ENCODE peak calls at places on chromosomes 5 and 9, in seven cellular contexts. A is gastrocnemius medialis, I is cardiac fibroblast, C is transverse colon, E is left lung, L is coronary artery, F is PC-9. G is an unnamed sample.

GRCh38 chr9:137613259-137613658 is 5.5 kb upstream of the EHMT1 start:
- DNase-seq in A (no peak), I (no peak), C (no peak), E (peak; percentile 44), L (no peak), F (no peak), G (no peak)

GRCh38 chr9:83330207-83331196 is 207.7 kb downstream of the FRMD3 start:
- DNase-seq in A (no peak), I (peak; percentile 27), C (no peak), E (no peak), L (no peak), F (no peak), G (no peak)

GRCh38 chr5:56321236-56321881 is 88.2 kb upstream of the ANKRD55 start:
- DNase-seq in A (no peak), I (no peak), C (no peak), E (peak; percentile 50), L (no peak), F (no peak), G (no peak)

GRCh38 chr5:95863383-95863757 is 40.8 kb upstream of the GLRX start:
- DNase-seq in A (peak; percentile 67), I (peak; percentile 93), C (no peak), E (no peak), L (peak; percentile 80), F (no peak), G (no peak)

GRCh38 chr9:133258061-133259015 is 16.7 kb downstream of the ABO start:
- DNase-seq in A (no peak), I (no peak), C (no peak), E (no peak), L (peak; percentile 52), F (no peak), G (no peak)

GRCh38 chr5:135995979-135996378 is 32.8 kb upstream of the TGFBI start:
- DNase-seq in A (no peak), I (no peak), C (no peak), E (no peak), L (no peak), F (no peak), G (no peak)

GRCh38 chr9:96612105-96612965 is 7.3 kb downstream of the CDC14B start:
- DNase-seq in A (peak; percentile 70), I (peak; percentile 94), C (peak; percentile 52), E (no peak), L (peak; percentile 79), F (peak; percentile 73), G (peak; percentile 37)

GRCh38 chr9:136328622-136329041 is 1.3 kb downstream of the GPSM1 start:
- DNase-seq in A (no peak), I (peak; percentile 29), C (no peak), E (peak; percentile 68), L (no peak), F (no peak), G (no peak)

GRCh38 chr5:162193012-162193411 is 125.4 kb downstream of the GABRG2 start:
- DNase-seq in A (no peak), I (no peak), C (no peak), E (no peak), L (no peak), F (no peak), G (no peak)

GRCh38 chr9:123316053-123316718 is 39.8 kb upstream of the CRB2 start:
- DNase-seq in A (no peak), I (no peak), C (no peak), E (no peak), L (no peak), F (no peak), G (no peak)

GRCh38 chr9:135606885-135607259 is 32.5 kb downstream of the GLT6D1 start:
- DNase-seq in A (no peak), I (no peak), C (no peak), E (no peak), L (no peak), F (no peak), G (no peak)

GRCh38 chr9:1909322-1909721 is 105.8 kb upstream of the SMARCA2 start:
- DNase-seq in A (no peak), I (no peak), C (no peak), E (no peak), L (no peak), F (no peak), G (no peak)

GRCh38 chr5:97545856-97546570 is 363.0 kb upstream of the RIOK2 start:
- DNase-seq in A (no peak), I (peak; percentile 69), C (no peak), E (no peak), L (no peak), F (no peak), G (no peak)

GRCh38 chr9:83992407-83992806 is 11.8 kb downstream of the RMI1 start:
- DNase-seq in A (no peak), I (peak; percentile 39), C (no peak), E (no peak), L (no peak), F (peak; percentile 49), G (no peak)

GRCh38 chr5:71786337-71787060 is 67.4 kb downstream of the CARTPT start:
- DNase-seq in A (no peak), I (no peak), C (no peak), E (no peak), L (no peak), F (no peak), G (no peak)

GRCh38 chr5:140785905-140786686 is at the start of gene PCDHA1:
- DNase-seq in A (no peak), I (no peak), C (no peak), E (no peak), L (no peak), F (no peak), G (no peak)

GRCh38 chr9:136100700-136101614 is 5.9 kb upstream of the NACC2 start:
- DNase-seq in A (no peak), I (no peak), C (no peak), E (no peak), L (no peak), F (no peak), G (no peak)

GRCh38 chr5:179533907-179534306 is 16.4 kb upstream of the RUFY1 start:
- DNase-seq in A (no peak), I (no peak), C (no peak), E (no peak), L (no peak), F (no peak), G (no peak)

GRCh38 chr9:6277417-6277816 is 50.8 kb upstream of the TPD52L3 start:
- DNase-seq in A (no peak), I (no peak), C (no peak), E (no peak), L (no peak), F (no peak), G (no peak)

GRCh38 chr5:74575741-74576538 is 64.6 kb downstream of the ENC1 start:
- DNase-seq in A (no peak), I (peak; percentile 93), C (no peak), E (no peak), L (no peak), F (peak; percentile 89), G (no peak)

GRCh38 chr9:22913026-22913425 is 466.4 kb downstream of the DMRTA1 start:
- DNase-seq in A (no peak), I (no peak), C (no peak), E (no peak), L (no peak), F (no peak), G (no peak)

DNA sequence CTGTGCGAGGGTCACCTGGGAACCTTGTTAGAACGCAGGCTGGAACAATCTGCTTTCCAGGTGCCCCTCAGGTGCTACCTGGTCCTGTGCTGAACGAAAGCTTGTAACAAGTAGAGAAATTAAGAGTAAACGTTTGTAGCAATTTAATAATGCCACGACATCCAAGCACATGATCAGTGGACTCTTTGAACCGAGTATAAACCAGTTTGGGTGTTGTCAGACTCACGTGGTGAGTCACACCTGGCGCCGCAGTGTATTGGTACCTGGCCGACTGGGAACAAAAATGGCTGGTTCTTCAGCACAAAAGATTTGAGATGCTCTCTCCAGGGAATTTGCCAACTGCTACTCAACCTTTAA is 913 bp upstream of the MYO10 start:
- DNase-seq in A (no peak), I (no peak), C (peak; percentile 75), E (no peak), L (no peak), F (peak; percentile 81), G (no peak)
- H3K4me3 ChIP-seq in A (peak overlapping the region; percentile 77), I (peak overlapping the region; percentile 62), C (peak overlapping the region; percentile 77), E (peak overlapping the region; percentile 57), L (peak overlapping the region; percentile 92), F (peak overlapping the region; percentile 93), G (peak overlapping the region; percentile 89)

GRCh38 chr5:9207820-9208418 is 338.0 kb downstream of the SEMA5A start:
- DNase-seq in A (no peak), I (peak; percentile 81), C (no peak), E (no peak), L (no peak), F (peak; percentile 57), G (peak; percentile 54)
- TF ChIP-seq CTCF in A (peak; percentile 14), I (peak; percentile 37), C (peak; percentile 49), E (peak; percentile 18), L (no peak), F (peak; percentile 94), G (no peak)

DNA sequence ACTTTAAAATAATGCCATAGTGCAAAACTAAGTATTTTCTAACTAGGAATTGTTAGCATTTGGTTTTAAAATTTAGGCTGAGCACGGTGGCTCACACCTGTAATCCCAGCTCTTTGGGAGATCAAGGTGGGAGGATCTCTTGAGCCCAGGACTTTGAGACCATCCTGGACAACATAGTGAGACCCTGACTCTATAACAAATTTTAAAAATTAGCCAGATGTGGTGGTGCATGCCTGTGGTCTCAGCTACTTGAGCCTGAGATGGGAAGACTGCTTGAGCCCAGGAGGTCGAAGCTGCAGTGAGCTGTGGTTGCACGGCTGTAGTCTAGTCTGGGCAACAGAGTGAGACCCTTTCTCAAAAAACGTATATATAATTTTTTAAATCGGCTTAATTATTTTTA is 4.9 kb downstream of the OTULIN start:
- DNase-seq in A (no peak), I (no peak), C (no peak), E (no peak), L (no peak), F (no peak), G (no peak)
- H3K4me3 ChIP-seq in A (no peak overlapping the region), I (no peak overlapping the region), C (no peak overlapping the region), E (no peak overlapping the region), L (no peak overlapping the region), F (no peak overlapping the region), G (no peak overlapping the region)

DNA sequence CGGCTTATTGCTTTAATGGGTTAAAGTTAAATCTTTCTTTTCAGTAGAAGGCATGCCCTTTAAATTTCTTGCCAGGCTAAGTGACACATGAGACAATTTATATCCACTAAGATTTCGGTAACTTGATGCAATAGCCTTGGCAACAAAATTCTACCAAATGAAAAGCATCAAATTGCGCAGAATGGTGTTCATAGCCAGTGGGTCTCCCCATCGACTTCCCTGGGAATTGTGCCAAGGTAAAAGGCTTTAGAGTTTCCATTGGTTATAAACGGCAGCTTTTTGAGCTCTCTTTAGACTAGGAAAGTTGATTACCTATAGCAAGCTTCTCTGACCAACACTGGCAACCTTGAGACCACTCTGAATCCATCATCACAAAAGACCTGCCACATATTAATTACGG is 358.4 kb downstream of the ARRDC3 start:
- DNase-seq in A (no peak), I (no peak), C (no peak), E (no peak), L (no peak), F (no peak), G (no peak)
- TF ChIP-seq CTCF in A (no peak), I (no peak), C (no peak), E (no peak), L (no peak), F (no peak), G (no peak)

DNA sequence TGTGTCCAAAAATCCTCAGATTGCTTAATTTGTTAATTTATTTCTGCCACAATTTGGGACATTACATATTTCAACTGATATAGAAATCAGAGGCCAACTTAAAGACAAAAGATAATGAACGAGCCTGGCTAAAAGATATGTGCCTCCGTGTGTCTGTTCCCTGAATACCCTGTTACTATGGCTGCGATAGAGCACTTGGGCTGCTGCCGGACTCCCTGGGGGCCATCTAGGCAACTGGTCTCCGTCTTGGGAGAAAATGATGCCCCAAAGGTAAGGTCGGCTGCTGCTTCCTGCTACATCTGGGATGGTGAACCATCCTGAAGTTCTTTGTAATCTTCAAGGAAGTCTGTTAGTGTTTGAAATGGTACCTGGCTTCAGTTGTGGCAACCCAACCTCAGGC is 72.0 kb downstream of the RCL1 start:
- DNase-seq in A (no peak), I (no peak), C (no peak), E (no peak), L (no peak), F (no peak), G (no peak)
- H3K4me3 ChIP-seq in A (no peak overlapping the region), I (no peak overlapping the region), C (no peak overlapping the region), E (no peak overlapping the region), L (no peak overlapping the region), F (no peak overlapping the region), G (no peak overlapping the region)

G was measured in astrocyte of the cerebellum.